ENCODE peak calls at places on chromosomes 1 and 21, in ten cellular contexts. L, I, X, E, A, S, F, Q, U and R are unnamed samples.
A peak's percentile ranks its signal among the peaks of the same experiment; 100 is the strongest.

GRCh38 chr1:192067360-192067759 is 90.9 kb upstream of the RGS18 start:
- DNase-seq in Q (no peak), S (no peak), E (no peak), U (no peak), X (no peak), A (no peak), I (no peak), F (no peak), L (no peak), R (peak; percentile 8)

GRCh38 chr1:178037510-178038253 is 56.2 kb upstream of the RASAL2 start:
- DNase-seq in L (peak; percentile 96), F (peak; percentile 91), Q (peak; percentile 91), I (peak; percentile 79), U (peak; percentile 90), E (peak; percentile 94), X (peak; percentile 81), S (no peak), A (peak; percentile 85), R (no peak)

GRCh38 chr1:245537992-245538391 is 383.2 kb downstream of the KIF26B start:
- DNase-seq in X (peak; percentile 9), F (no peak), Q (no peak), I (no peak), S (no peak), U (no peak), E (no peak), A (no peak), L (no peak), R (no peak)

GRCh38 chr1:53381790-53382401 is 54.0 kb upstream of the LRP8 start:
- DNase-seq in E (no peak), Q (no peak), X (peak; percentile 33), L (peak; percentile 1), S (no peak), I (no peak), U (no peak), A (peak; percentile 23), F (no peak), R (peak; percentile 13)

GRCh38 chr21:40736145-40736544 is 110.8 kb downstream of the DSCAM start:
- DNase-seq in F (no peak), Q (no peak), E (no peak), A (no peak), S (no peak), L (no peak), I (no peak), U (no peak), X (no peak), R (no peak)

GRCh38 chr1:211468595-211468994 is 23.4 kb downstream of the RD3 start:
- DNase-seq in S (no peak), A (no peak), U (no peak), I (no peak), L (no peak), X (no peak), Q (no peak), F (no peak), E (no peak), R (no peak)

GRCh38 chr1:95287078-95287477 is 53.1 kb downstream of the RWDD3 start:
- DNase-seq in X (no peak), I (peak; percentile 21), Q (no peak), F (peak; percentile 45), E (no peak), S (no peak), A (no peak), U (no peak), L (no peak), R (no peak)

GRCh38 chr1:43450251-43451070 is 3.3 kb downstream of the HYI start:
- DNase-seq in I (no peak), U (no peak), A (no peak), X (no peak), Q (no peak), E (peak; percentile 19), L (peak; percentile 63), F (no peak), S (no peak), R (no peak)

GRCh38 chr21:32114434-32115063 is 164.3 kb downstream of the MIS18A start:
- DNase-seq in A (no peak), F (no peak), U (no peak), E (no peak), I (no peak), Q (no peak), X (no peak), L (no peak), S (no peak), R (no peak)

GRCh38 chr1:6418668-6419396 is 887 bp downstream of the HES2 start:
- DNase-seq in F (peak; percentile 54), Q (no peak), U (no peak), E (no peak), A (no peak), L (no peak), S (no peak), X (no peak), I (no peak), R (no peak)

GRCh38 chr1:6420594-6421042 is 899 bp upstream of the HES2 start:
- DNase-seq in X (no peak), E (no peak), A (no peak), Q (no peak), S (no peak), I (no peak), U (peak; percentile 77), L (peak; percentile 66), F (no peak), R (no peak)

GRCh38 chr1:6419397-6419802 is 319 bp downstream of the HES2 start:
- DNase-seq in A (no peak), Q (no peak), E (no peak), S (no peak), U (no peak), I (no peak), F (peak; percentile 64), L (no peak), X (no peak), R (no peak)

GRCh38 chr1:6421266-6421665 is 1.5 kb upstream of the HES2 start:
- DNase-seq in U (no peak), F (no peak), I (no peak), A (no peak), L (peak; percentile 45), X (no peak), Q (no peak), E (no peak), S (no peak), R (no peak)

GRCh38 chr1:6419803-6420593 is at the start of gene HES2:
- DNase-seq in L (peak; percentile 77), A (peak; percentile 67), F (peak; percentile 61), S (no peak), E (no peak), X (no peak), U (peak; percentile 82), Q (no peak), I (no peak), R (no peak)
- H3K4me3 ChIP-seq in L (no peak within 1 kb of the TSS), A (peak within 1 kb of the TSS; percentile 48), F (no peak within 1 kb of the TSS), S (no peak within 1 kb of the TSS), E (no peak within 1 kb of the TSS), X (no peak within 1 kb of the TSS), U (peak within 1 kb of the TSS; percentile 50), Q (peak within 1 kb of the TSS; percentile 3), I (peak within 1 kb of the TSS; percentile 20), R (no peak within 1 kb of the TSS)

GRCh38 chr1:234069760-234070159 is 165.3 kb downstream of the SLC35F3 start:
- DNase-seq in Q (no peak), S (no peak), L (no peak), A (peak; percentile 11), I (no peak), U (no peak), F (no peak), X (no peak), E (no peak), R (no peak)
- TF ChIP-seq CTCF in Q (no peak), S (no peak), L (no peak), A (peak; percentile 61), I (no peak), U (no peak), F (no peak), X (no peak), E (no peak), R (no peak)

GRCh38 chr1:67889940-67890567 is 56.8 kb upstream of the GNG12 start:
- DNase-seq in Q (no peak), L (no peak), E (no peak), S (no peak), F (no peak), I (no peak), A (peak; percentile 70), X (peak; percentile 86), U (no peak), R (peak; percentile 49)

GRCh38 chr1:67888707-67889106 is 55.4 kb upstream of the GNG12 start:
- DNase-seq in Q (no peak), F (no peak), U (no peak), S (no peak), I (peak; percentile 9), X (no peak), E (no peak), L (no peak), A (no peak), R (no peak)

GRCh38 chr1:67890862-67891261 is 57.6 kb upstream of the GNG12 start:
- DNase-seq in F (no peak), X (no peak), E (no peak), A (no peak), Q (no peak), I (no peak), L (no peak), S (no peak), U (no peak), R (no peak)

GRCh38 chr1:67889466-67889865 is 56.2 kb upstream of the GNG12 start:
- DNase-seq in I (no peak), E (no peak), L (no peak), Q (no peak), X (no peak), A (no peak), F (no peak), U (no peak), S (no peak), R (no peak)

DNA sequence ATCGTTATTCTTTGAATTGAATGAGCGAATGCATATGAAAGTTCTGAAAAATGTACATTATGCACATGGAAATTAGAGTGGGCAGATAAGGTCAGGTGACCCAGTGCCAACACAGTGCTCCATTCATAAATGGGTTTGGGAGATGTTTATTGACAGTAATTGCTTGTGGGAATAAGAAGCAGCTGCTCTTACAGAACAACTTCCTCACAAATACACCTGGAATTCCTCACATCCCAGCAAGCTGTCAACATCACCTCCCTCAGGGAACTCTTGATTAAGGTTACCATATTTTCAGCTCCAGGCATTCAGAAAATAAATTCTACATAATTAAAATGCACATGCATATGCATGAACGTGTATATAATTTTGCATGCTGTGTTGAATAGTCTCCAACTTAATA is 54.9 kb upstream of the GNG12 start:
- DNase-seq in F (peak; percentile 15), I (no peak), A (no peak), S (no peak), X (no peak), U (no peak), E (no peak), L (no peak), Q (no peak), R (no peak)
- H3K27ac ChIP-seq in F (peak overlapping the region; percentile 93), I (no peak overlapping the region), A (no peak overlapping the region), S (no peak overlapping the region), X (no peak overlapping the region), U (no peak overlapping the region), E (no peak overlapping the region), L (no peak overlapping the region), Q (no peak overlapping the region), R (no peak overlapping the region)

GRCh38 chr1:161958425-161958824 is 65.2 kb downstream of the OLFML2B start:
- DNase-seq in A (no peak), L (no peak), I (no peak), S (no peak), U (no peak), Q (no peak), F (no peak), X (no peak), E (no peak), R (no peak)

GRCh38 chr1:161966076-161966475 is 57.6 kb downstream of the OLFML2B start:
- DNase-seq in L (no peak), E (no peak), S (no peak), F (no peak), X (no peak), A (no peak), U (no peak), I (no peak), Q (no peak), R (no peak)

GRCh38 chr1:161962094-161962887 is 61.4 kb downstream of the OLFML2B start:
- DNase-seq in E (no peak), Q (no peak), U (no peak), A (no peak), I (no peak), S (no peak), L (no peak), X (peak; percentile 81), F (no peak), R (peak; percentile 56)
- H3K4me3 ChIP-seq in E (no peak overlapping the region), Q (no peak overlapping the region), U (no peak overlapping the region), A (no peak overlapping the region), I (no peak overlapping the region), S (no peak overlapping the region), L (no peak overlapping the region), X (peak overlapping the region; percentile 61), F (peak overlapping the region; percentile 59), R (peak overlapping the region; percentile 55)